ENCODE peak calls at places on chromosome X, in five cellular contexts. D, P, Y, U and F are unnamed samples.

GRCh38 chrX:12309733-12310054 is 171.4 kb downstream of the FRMPD4 start:
- DNase-seq in D (no peak), P (no peak), Y (no peak), U (no peak), F (no peak)

GRCh38 chrX:44105228-44105913 is 132.2 kb upstream of the NDP start:
- DNase-seq in D (no peak), P (no peak), Y (no peak), U (no peak), F (no peak)

GRCh38 chrX:46961574-46962279 is 49.5 kb downstream of the JADE3 start:
- DNase-seq in D (no peak), P (no peak), Y (no peak), U (peak; percentile 38), F (no peak)

GRCh38 chrX:28549839-28550238 is 37.4 kb upstream of the IL1RAPL1 start:
- DNase-seq in D (no peak), P (peak; percentile 43), Y (no peak), U (peak; percentile 13), F (no peak)

GRCh38 chrX:11398785-11399184 is 105.6 kb downstream of the AMELX start:
- DNase-seq in D (no peak), P (no peak), Y (no peak), U (no peak), F (no peak)

GRCh38 chrX:1610166-1610565 is 4.7 kb upstream of the ASMT start:
- DNase-seq in D (no peak), P (no peak), Y (no peak), U (no peak), F (no peak)

GRCh38 chrX:70508296-70508911 is 63.8 kb downstream of the DLG3 start:
- DNase-seq in D (no peak), P (no peak), Y (no peak), U (no peak), F (no peak)

GRCh38 chrX:14801136-14801535 is 71.7 kb downstream of the FANCB start:
- DNase-seq in D (no peak), P (no peak), Y (peak; percentile 51), U (no peak), F (peak; percentile 41)

GRCh38 chrX:24294619-24295018 is 19.2 kb downstream of the SUPT20HL2 start:
- DNase-seq in D (peak; percentile 44), P (peak; percentile 62), Y (peak; percentile 39), U (peak; percentile 40), F (no peak)

GRCh38 chrX:133414399-133415275 is 652 bp downstream of the GPC4 start:
- DNase-seq in D (peak; percentile 21), P (peak; percentile 55), Y (no peak), U (peak; percentile 23), F (no peak)

GRCh38 chrX:56429581-56429980 is 133.8 kb upstream of the UBQLN2 start:
- DNase-seq in D (no peak), P (no peak), Y (no peak), U (no peak), F (no peak)

GRCh38 chrX:2577844-2578444 is 77.2 kb upstream of the DHRSX start:
- DNase-seq in D (no peak), P (no peak), Y (no peak), U (no peak), F (no peak)

GRCh38 chrX:40277672-40278071 is 179.9 kb upstream of the BCOR start:
- DNase-seq in D (no peak), P (no peak), Y (no peak), U (no peak), F (no peak)

GRCh38 chrX:17038681-17039161 is 92.3 kb downstream of the REPS2 start:
- DNase-seq in D (no peak), P (no peak), Y (no peak), U (no peak), F (peak; percentile 13)

GRCh38 chrX:80513620-80514019 is 93.4 kb downstream of the TENT5D start:
- DNase-seq in D (no peak), P (no peak), Y (no peak), U (no peak), F (no peak)

GRCh38 chrX:134801267-134801666 is 143.0 kb upstream of the PLAC1 start:
- DNase-seq in D (no peak), P (no peak), Y (no peak), U (no peak), F (no peak)

GRCh38 chrX:34341258-34341657 is 209.1 kb upstream of the FAM47A start:
- DNase-seq in D (no peak), P (no peak), Y (no peak), U (no peak), F (no peak)

GRCh38 chrX:153488231-153488914 is 6.4 kb upstream of the BGN start:
- DNase-seq in D (peak; percentile 52), P (peak; percentile 53), Y (no peak), U (no peak), F (no peak)

GRCh38 chrX:41043950-41044349 is 41.3 kb upstream of the USP9X start:
- DNase-seq in D (no peak), P (no peak), Y (peak; percentile 24), U (no peak), F (peak; percentile 33)

GRCh38 chrX:131802836-131803626 is 220.1 kb upstream of the STK26 start:
- DNase-seq in D (no peak), P (no peak), Y (no peak), U (no peak), F (peak; percentile 40)

GRCh38 chrX:51407520-51408409 is 75.1 kb downstream of the NUDT10 start:
- DNase-seq in D (no peak), P (no peak), Y (no peak), U (no peak), F (no peak)

GRCh38 chrX:155819525-155819924 is 61.6 kb upstream of the VAMP7 start:
- DNase-seq in D (no peak), P (no peak), Y (no peak), U (no peak), F (no peak)

GRCh38 chrX:131729295-131729694 is 185.4 kb downstream of the OR13H1 start:
- DNase-seq in D (no peak), P (no peak), Y (no peak), U (no peak), F (peak; percentile 68)

GRCh38 chrX:140715787-140716186 is 6.2 kb downstream of the LINC00632 start:
- DNase-seq in D (no peak), P (no peak), Y (no peak), U (no peak), F (no peak)

GRCh38 chrX:25442501-25442900 is 426.7 kb upstream of the ARX start:
- DNase-seq in D (no peak), P (no peak), Y (no peak), U (no peak), F (no peak)

GRCh38 chrX:154990496-154990895 is 32.0 kb downstream of the F8 start:
- DNase-seq in D (no peak), P (no peak), Y (no peak), U (no peak), F (no peak)

GRCh38 chrX:15617111-15617510 is 16.4 kb upstream of the ACE2 start:
- DNase-seq in D (no peak), P (no peak), Y (no peak), U (no peak), F (no peak)

GRCh38 chrX:12210921-12211320 is 72.6 kb downstream of the FRMPD4 start:
- DNase-seq in D (no peak), P (no peak), Y (peak; percentile 45), U (no peak), F (peak; percentile 14)

GRCh38 chrX:49915352-49916222 is 6.8 kb upstream of the CLCN5 start:
- DNase-seq in D (peak; percentile 35), P (no peak), Y (peak; percentile 36), U (peak; percentile 32), F (peak; percentile 66)

GRCh38 chrX:120664081-120664480 is 34.2 kb upstream of the C1GALT1C1 start:
- DNase-seq in D (no peak), P (no peak), Y (no peak), U (no peak), F (no peak)

GRCh38 chrX:153766871-153767673 is 3.0 kb downstream of the PLXNB3 start:
- DNase-seq in D (no peak), P (no peak), Y (no peak), U (peak; percentile 12), F (no peak)

GRCh38 chrX:94676285-94676684 is 1002.3 kb downstream of the FAM133A start:
- DNase-seq in D (no peak), P (no peak), Y (no peak), U (no peak), F (no peak)

GRCh38 chrX:39438603-39439602 is 637.6 kb downstream of the MID1IP1 start:
- DNase-seq in D (peak; percentile 4), P (no peak), Y (no peak), U (no peak), F (no peak)

GRCh38 chrX:71095555-71095970 is at the start of gene FOXO4:
- DNase-seq in D (peak; percentile 77), P (peak; percentile 89), Y (peak; percentile 71), U (peak; percentile 88), F (peak; percentile 90)

GRCh38 chrX:28901637-28902036 is 314.4 kb downstream of the IL1RAPL1 start:
- DNase-seq in D (no peak), P (no peak), Y (no peak), U (no peak), F (no peak)

GRCh38 chrX:22526339-22526738 is 253.6 kb downstream of the CBLL2 start:
- DNase-seq in D (no peak), P (no peak), Y (peak; percentile 72), U (no peak), F (peak; percentile 2)

GRCh38 chrX:119573840-119574393 is 446 bp upstream of the UBE2A start:
- DNase-seq in D (peak; percentile 3), P (peak; percentile 46), Y (peak; percentile 8), U (no peak), F (peak; percentile 50)

GRCh38 chrX:65643046-65643785 is 24.2 kb upstream of the MSN start:
- DNase-seq in D (no peak), P (no peak), Y (peak; percentile 62), U (no peak), F (no peak)

GRCh38 chrX:7372843-7373525 is 225.0 kb upstream of the PUDP start:
- DNase-seq in D (no peak), P (no peak), Y (peak; percentile 69), U (no peak), F (peak; percentile 50)

GRCh38 chrX:106481341-106481740 is 130.4 kb upstream of the RADX start:
- DNase-seq in D (peak; percentile 58), P (peak; percentile 49), Y (peak; percentile 44), U (no peak), F (peak; percentile 64)